ENCODE peak calls at places on chromosomes 3 and 15, in ten cellular contexts. Y is fibroblast of mammary gland; U is T-helper 2 cell; D is NCI-H446; A is NCI-H1105; J is CD8-positive, alpha-beta memory T cell; V is stimulated activated CD4-positive, alpha-beta T cell treated with anti-CD3 and anti-CD28 coated beads, Interleukin-1b, Interleukin-23, amount 100 ng/mL, for 24 hours; K is Panc1; R is Right ventricle myocardium superior; C is neural progenitor cell. E is an unnamed sample.

GRCh38 chr15:71562251-71562650 is 248.1 kb upstream of the NR2E3 start:
- DNase-seq in Y (no peak), U (no peak), D (no peak), A (no peak), J (no peak), V (no peak), K (no peak), R (no peak), C (no peak), E (no peak)

GRCh38 chr15:58923284-58923683 is 10.2 kb downstream of the SLTM start:
- DNase-seq in Y (no peak), U (no peak), D (no peak), A (no peak), J (no peak), V (no peak), K (no peak), R (no peak), C (no peak), E (no peak)

GRCh38 chr3:146308222-146308621 is 57.3 kb upstream of the PLSCR4 start:
- DNase-seq in Y (peak), U (no peak), D (no peak), A (no peak), J (no peak), V (no peak), K (no peak), R (no peak), C (no peak), E (no peak)

GRCh38 chr3:16982439-16982838 is 97.7 kb downstream of the PLCL2 start:
- DNase-seq in Y (no peak), U (no peak), D (no peak), A (no peak), J (no peak), V (no peak), K (no peak), R (no peak), C (no peak), E (no peak)

GRCh38 chr3:108863799-108864135 is 41.2 kb downstream of the TRAT1 start:
- DNase-seq in Y (no peak), U (no peak), D (no peak), A (no peak), J (no peak), V (no peak), K (no peak), R (no peak), C (no peak), E (no peak)

GRCh38 chr3:24579008-24579407 is 84.4 kb upstream of the THRB start:
- DNase-seq in Y (no peak), U (no peak), D (no peak), A (no peak), J (no peak), V (no peak), K (no peak), R (no peak), C (peak), E (no peak)

GRCh38 chr15:58463815-58464697 is 32.3 kb downstream of the LIPC start:
- DNase-seq in Y (no peak), U (no peak), D (no peak), A (peak), J (peak), V (no peak), K (no peak), R (no peak), C (no peak), E (no peak)

GRCh38 chr3:52062499-52062898 is 6.1 kb upstream of the DUSP7 start:
- DNase-seq in Y (peak), U (no peak), D (no peak), A (no peak), J (no peak), V (no peak), K (no peak), R (peak), C (no peak), E (no peak)

GRCh38 chr3:86895202-86895601 is 95.7 kb downstream of the VGLL3 start:
- DNase-seq in Y (peak), U (no peak), D (no peak), A (no peak), J (no peak), V (no peak), K (no peak), R (no peak), C (no peak), E (no peak)